ENCODE peak calls at places on chromosome 6, in four cellular contexts. I is HCT116, J is HepG2, R is K562. Z is an unnamed sample.

GRCh38 chr6:136792945-136793289 is 640 bp upstream of the MAP3K5 start:
- DNase-seq in I (peak; percentile 65), J (peak; percentile 21), R (peak; percentile 95), Z (no peak)

GRCh38 chr6:70863343-70863742 is 93.5 kb downstream of the B3GAT2 start:
- DNase-seq in I (no peak), J (no peak), R (no peak), Z (no peak)

GRCh38 chr6:1081566-1081965 is 230.3 kb upstream of the FOXQ1 start:
- DNase-seq in I (no peak), J (no peak), R (no peak), Z (no peak)

GRCh38 chr6:159761135-159761872 is 541 bp upstream of the ACAT2 start:
- DNase-seq in I (no peak), J (peak; percentile 14), R (peak; percentile 52), Z (no peak)

GRCh38 chr6:80183019-80183418 is 76.5 kb downstream of the BCKDHB start:
- DNase-seq in I (no peak), J (no peak), R (no peak), Z (no peak)

GRCh38 chr6:160792711-160793110 is 90.7 kb downstream of the PLG start:
- DNase-seq in I (no peak), J (no peak), R (no peak), Z (no peak)

GRCh38 chr6:44896701-44897100 is 431.4 kb upstream of the RUNX2 start:
- DNase-seq in I (no peak), J (no peak), R (no peak), Z (no peak)

GRCh38 chr6:149642829-149643580 is 5.5 kb downstream of the KATNA1 start:
- DNase-seq in I (no peak), J (no peak), R (no peak), Z (no peak)

GRCh38 chr6:36353411-36353915 is 16.8 kb upstream of the BNIP5 start:
- DNase-seq in I (no peak), J (no peak), R (no peak), Z (no peak)

GRCh38 chr6:8108031-8108660 is 5.8 kb upstream of the EEF1E1 start:
- DNase-seq in I (peak; percentile 27), J (peak; percentile 93), R (peak; percentile 45), Z (peak; percentile 79)

GRCh38 chr6:168683621-168684020 is 242.6 kb downstream of the SMOC2 start:
- DNase-seq in I (no peak), J (no peak), R (no peak), Z (no peak)

DNA sequence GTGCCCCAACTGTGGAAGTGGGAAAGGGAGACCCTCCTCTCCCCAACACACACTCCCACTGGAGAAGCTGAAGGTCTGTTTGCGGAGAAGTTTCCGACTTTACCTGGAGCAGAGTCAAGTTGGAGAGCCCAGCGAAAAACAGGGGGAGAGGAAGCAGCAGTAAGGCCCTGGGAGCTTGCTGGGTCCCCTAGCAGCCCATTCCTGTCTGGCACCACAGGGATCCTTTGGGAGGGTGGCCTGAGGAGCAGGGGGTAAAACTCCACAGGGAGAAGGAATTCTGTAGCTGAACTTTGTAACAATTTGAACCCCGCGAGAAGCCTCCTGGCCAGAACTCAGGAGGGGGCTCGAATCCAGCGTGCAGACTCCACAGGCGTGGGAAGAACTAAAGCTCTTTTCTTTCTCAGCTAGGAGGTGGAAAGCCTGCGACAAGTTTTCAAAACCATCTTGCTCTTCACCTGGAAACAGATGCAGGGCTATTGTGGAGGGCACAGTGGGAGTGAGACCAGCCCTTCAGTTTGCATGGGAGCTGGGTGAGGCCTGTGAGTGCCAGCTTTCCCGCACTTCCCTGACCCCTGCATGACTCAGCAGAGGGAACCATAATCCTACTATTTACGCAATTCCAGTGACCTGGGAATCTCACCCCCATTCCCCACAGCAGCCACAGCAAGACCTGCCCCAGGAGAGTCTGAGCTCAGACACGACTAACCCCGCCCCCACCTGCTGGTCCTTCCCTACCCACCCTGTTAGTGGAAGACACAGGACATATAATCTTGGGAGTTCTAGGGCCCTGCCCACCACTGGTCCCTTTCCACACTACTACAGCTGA is 25.8 kb downstream of the SERPINB9 start:
- DNase-seq in I (no peak), J (peak; percentile 85), R (no peak), Z (no peak)
- TF ChIP-seq SIN3A in I (no peak), J (peak; percentile 51), R (no peak), Z (no peak)

GRCh38 chr6:111753573-111753972 is 119.7 kb downstream of the FYN start:
- DNase-seq in I (no peak), J (no peak), R (no peak), Z (no peak)

GRCh38 chr6:111750147-111750546 is 123.1 kb downstream of the FYN start:
- DNase-seq in I (no peak), J (no peak), R (no peak), Z (no peak)

GRCh38 chr6:111750753-111751684 is 122.2 kb downstream of the FYN start:
- DNase-seq in I (no peak), J (no peak), R (no peak), Z (no peak)

GRCh38 chr6:111754423-111754822 is 118.8 kb downstream of the FYN start:
- DNase-seq in I (no peak), J (no peak), R (no peak), Z (no peak)

DNA sequence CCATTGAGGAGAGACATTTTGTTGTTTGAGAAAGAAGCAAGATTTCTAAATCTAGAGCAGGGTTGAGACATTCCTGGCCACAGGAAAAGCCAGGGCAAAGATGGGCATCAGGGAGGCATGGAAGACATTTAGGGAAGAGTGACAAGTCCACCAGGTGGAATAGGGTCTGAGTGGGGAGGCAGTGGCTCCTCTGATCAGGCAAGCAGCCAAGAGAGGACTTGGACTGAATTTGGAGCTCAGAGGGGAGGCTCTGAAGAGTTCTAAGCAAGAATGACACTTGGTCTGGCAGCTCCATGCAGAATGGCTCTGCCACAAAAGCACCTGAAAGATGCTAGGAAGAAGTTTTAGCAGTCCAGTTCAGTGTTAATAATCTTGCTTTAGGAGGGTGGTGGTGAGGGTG is 120.8 kb downstream of the FYN start:
- DNase-seq in I (no peak), J (no peak), R (no peak), Z (no peak)
- H3K4me1 ChIP-seq in I (no peaks in the 10 kb centered on the region), J (no peaks in the 10 kb centered on the region), R (no peaks in the 10 kb centered on the region), Z (no peaks in the 10 kb centered on the region)

GRCh38 chr6:46502486-46503119 is 11.4 kb upstream of the RCAN2 start:
- DNase-seq in I (no peak), J (no peak), R (no peak), Z (no peak)
- TF ChIP-seq TCF7L2 in I (no peak), J (no peak), R (no peak), Z (no peak)

GRCh38 chr6:125718109-125718508 is 31.3 kb upstream of the HEY2 start:
- DNase-seq in I (no peak), J (no peak), R (no peak), Z (no peak)

GRCh38 chr6:125714431-125715090 is 34.9 kb upstream of the HEY2 start:
- DNase-seq in I (no peak), J (no peak), R (no peak), Z (no peak)

GRCh38 chr6:125722886-125723285 is 26.5 kb upstream of the HEY2 start:
- DNase-seq in I (no peak), J (no peak), R (no peak), Z (no peak)

DNA sequence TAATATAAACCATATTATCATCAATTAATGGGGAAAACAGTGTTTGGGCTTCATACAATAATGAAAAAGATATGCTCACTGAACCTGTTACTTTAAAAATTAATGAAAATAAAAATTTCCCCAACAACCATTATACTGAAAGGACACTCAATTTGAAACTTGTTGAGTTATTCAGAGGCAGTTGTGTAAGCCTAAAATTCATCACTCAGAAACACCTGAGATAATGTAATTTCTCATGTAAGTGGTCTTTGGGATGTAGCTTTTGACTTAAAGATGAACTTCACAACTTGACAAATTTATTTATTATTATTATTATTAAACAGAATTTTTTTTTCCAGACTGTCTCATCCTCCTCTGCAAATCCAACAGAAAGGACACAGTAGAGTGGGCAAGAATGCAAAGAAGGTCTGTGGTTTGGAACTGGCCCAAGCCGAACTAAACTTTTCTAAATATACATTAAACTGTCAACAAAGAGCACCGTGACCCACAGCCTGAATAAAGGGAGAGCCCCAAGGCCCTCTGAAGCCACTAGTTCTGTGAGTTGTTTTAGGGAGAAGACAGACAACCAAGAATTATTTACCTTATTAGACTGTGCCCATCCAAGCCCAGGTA is 32.2 kb upstream of the HEY2 start:
- DNase-seq in I (no peak), J (no peak), R (no peak), Z (no peak)
- TF ChIP-seq SIN3A in I (no peak), J (no peak), R (no peak), Z (no peak)

GRCh38 chr6:109092074-109092473 is 2.6 kb downstream of the SESN1 start:
- DNase-seq in I (no peak), J (no peak), R (no peak), Z (no peak)
- H3K4me1 ChIP-seq in I (peaks cover 2% of the 10 kb centered on the region), J (peaks cover 62% of the 10 kb centered on the region), R (no peaks in the 10 kb centered on the region), Z (peaks cover 18% of the 10 kb centered on the region)

GRCh38 chr6:87848616-87849015 is 146.6 kb upstream of the AKIRIN2 start:
- DNase-seq in I (no peak), J (no peak), R (no peak), Z (no peak)
- TF ChIP-seq TCF7L2 in I (no peak), J (no peak), R (no peak), Z (no peak)

Z was measured in Panc1.